ENCODE peak calls at places on chromosomes 6 and 20, in five cellular contexts. I is nephron progenitor cell, E is OCI-LY7, Y is lung, Z is right atrium auricular region. B is an unnamed sample.

GRCh38 chr6:146149770-146150169 is 120.9 kb downstream of the GRM1 start:
- DNase-seq in I (no peak), E (no peak), Y (no peak), Z (no peak), B (no peak)

GRCh38 chr20:32474967-32475819 is 109.9 kb downstream of the NOL4L start:
- DNase-seq in I (peak; percentile 83), E (no peak), Y (peak; percentile 94), Z (peak; percentile 89), B (no peak)

GRCh38 chr6:103000686-103001085 is 1607.2 kb downstream of the GRIK2 start:
- DNase-seq in I (no peak), E (no peak), Y (no peak), Z (no peak), B (no peak)

GRCh38 chr20:64070244-64070993 is 7.4 kb downstream of the TCEA2 start:
- DNase-seq in I (no peak), E (no peak), Y (no peak), Z (no peak), B (no peak)

GRCh38 chr6:84967389-84967788 is 203.0 kb upstream of the TBX18 start:
- DNase-seq in I (peak; percentile 34), E (peak; percentile 5), Y (no peak), Z (no peak), B (no peak)

GRCh38 chr6:35724059-35724458 is 12.8 kb upstream of the ARMC12 start:
- DNase-seq in I (no peak), E (no peak), Y (no peak), Z (no peak), B (no peak)

GRCh38 chr6:34576286-34576955 is 20.3 kb upstream of the SPDEF start:
- DNase-seq in I (no peak), E (no peak), Y (no peak), Z (no peak), B (no peak)

GRCh38 chr6:28553384-28553985 is 27.8 kb downstream of the GPX5 start:
- DNase-seq in I (no peak), E (no peak), Y (no peak), Z (no peak), B (no peak)

GRCh38 chr20:63520939-63521601 is 505 bp downstream of the PPDPF start:
- DNase-seq in I (peak; percentile 69), E (peak; percentile 80), Y (peak; percentile 81), Z (peak; percentile 68), B (peak; percentile 81)

GRCh38 chr6:111789593-111789992 is 83.7 kb downstream of the FYN start:
- DNase-seq in I (no peak), E (no peak), Y (no peak), Z (no peak), B (no peak)

GRCh38 chr20:20491110-20491783 is 123.3 kb downstream of the INSM1 start:
- DNase-seq in I (no peak), E (no peak), Y (no peak), Z (no peak), B (peak; percentile 31)

GRCh38 chr6:170205534-170206316 is 85.2 kb downstream of the DLL1 start:
- DNase-seq in I (no peak), E (no peak), Y (peak; percentile 18), Z (peak; percentile 40), B (no peak)

GRCh38 chr6:136066005-136066404 is 184.1 kb downstream of the MTFR2 start:
- DNase-seq in I (no peak), E (no peak), Y (no peak), Z (no peak), B (no peak)

GRCh38 chr20:41123636-41124035 is 13.7 kb upstream of the PLCG1 start:
- DNase-seq in I (no peak), E (no peak), Y (no peak), Z (no peak), B (no peak)

GRCh38 chr6:35907750-35908149 is 13.1 kb downstream of the SRPK1 start:
- DNase-seq in I (no peak), E (no peak), Y (no peak), Z (no peak), B (no peak)

GRCh38 chr6:148530394-148530923 is 187.8 kb downstream of the SASH1 start:
- DNase-seq in I (no peak), E (peak; percentile 23), Y (no peak), Z (no peak), B (no peak)

GRCh38 chr6:30893001-30893591 is 8.8 kb downstream of the DDR1 start:
- DNase-seq in I (no peak), E (no peak), Y (no peak), Z (no peak), B (no peak)
- TF ChIP-seq CTCF in I (no peak), E (peak; percentile 38), Y (no peak), Z (no peak), B (no peak)

DNA sequence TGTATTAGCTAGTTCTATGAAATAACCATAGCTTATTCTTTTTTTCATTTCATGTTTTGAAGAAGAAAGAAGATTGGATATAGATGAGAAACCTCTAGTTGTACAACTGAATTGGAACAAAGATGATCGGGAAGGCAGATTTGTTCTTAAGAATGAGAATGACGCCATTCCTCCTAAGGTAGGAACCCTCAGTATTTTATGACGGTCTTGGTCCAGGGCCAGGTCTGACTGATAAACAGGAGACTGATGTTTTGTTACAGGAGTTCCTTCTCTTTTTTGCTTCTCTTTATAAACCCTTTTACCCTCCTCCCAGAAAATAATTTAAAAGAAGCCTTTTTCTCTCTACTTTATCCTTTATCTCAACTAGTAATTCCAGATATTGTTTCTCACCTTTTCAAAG is 43.6 kb downstream of the AFDN start:
- DNase-seq in I (no peak), E (no peak), Y (no peak), Z (no peak), B (no peak)
- TF ChIP-seq CTCF in I (no peak), E (no peak), Y (no peak), Z (no peak), B (no peak)

DNA sequence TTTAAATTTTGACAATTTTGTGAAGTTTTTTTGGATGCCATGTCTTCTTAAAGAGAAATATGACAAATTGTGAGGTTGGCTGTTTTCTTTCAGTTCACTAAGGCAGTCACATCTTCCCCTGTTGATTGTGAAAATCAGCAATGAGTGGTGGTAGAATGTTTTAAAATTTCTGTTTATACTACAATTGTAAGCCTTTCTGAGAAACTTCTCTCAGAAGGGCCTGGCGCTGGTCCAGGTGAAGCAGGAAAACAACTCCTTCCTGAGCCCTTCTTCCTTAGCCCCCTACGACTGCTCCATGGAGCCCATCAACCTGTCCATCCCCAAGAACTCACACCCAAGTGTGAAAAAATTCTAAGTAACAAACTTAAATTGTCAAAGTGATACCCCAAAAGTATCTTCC is 80.6 kb downstream of the SSR1 start:
- DNase-seq in I (no peak), E (no peak), Y (no peak), Z (no peak), B (no peak)
- TF ChIP-seq CTCF in I (no peak), E (no peak), Y (no peak), Z (no peak), B (no peak)

GRCh38 chr6:159969204-159969912 is 476 bp downstream of the IGF2R start:
- DNase-seq in I (peak; percentile 71), E (peak; percentile 35), Y (no peak), Z (no peak), B (peak; percentile 42)

GRCh38 chr6:159968295-159969203 is at the start of gene IGF2R:
- DNase-seq in I (peak; percentile 90), E (peak; percentile 96), Y (peak; percentile 91), Z (peak; percentile 93), B (peak; percentile 96)

GRCh38 chr6:159966981-159967380 is 1.9 kb upstream of the IGF2R start:
- DNase-seq in I (no peak), E (no peak), Y (no peak), Z (no peak), B (no peak)

GRCh38 chr6:159969921-159970320 is 1.0 kb downstream of the IGF2R start:
- DNase-seq in I (peak; percentile 45), E (peak; percentile 21), Y (peak; percentile 69), Z (peak; percentile 84), B (peak; percentile 62)

GRCh38 chr6:159966339-159966738 is 2.5 kb upstream of the IGF2R start:
- DNase-seq in I (no peak), E (no peak), Y (no peak), Z (no peak), B (no peak)
- TF ChIP-seq CTCF in I (no peak), E (no peak), Y (no peak), Z (no peak), B (no peak)

GRCh38 chr6:130020892-130021483 is 2.6 kb downstream of the L3MBTL3 start:
- DNase-seq in I (peak; percentile 71), E (peak; percentile 86), Y (peak; percentile 87), Z (peak; percentile 93), B (peak; percentile 88)
- TF ChIP-seq CTCF in I (peak; percentile 69), E (peak; percentile 89), Y (peak; percentile 65), Z (peak; percentile 52), B (peak; percentile 59)

GRCh38 chr6:54992789-54993188 is 146.2 kb downstream of the FAM83B start:
- DNase-seq in I (no peak), E (peak; percentile 15), Y (no peak), Z (no peak), B (peak; percentile 7)
- TF ChIP-seq CTCF in I (no peak), E (peak; percentile 75), Y (no peak), Z (no peak), B (no peak)

GRCh38 chr6:56995347-56995746 is 40.4 kb downstream of the BEND6 start:
- DNase-seq in I (no peak), E (peak; percentile 6), Y (no peak), Z (no peak), B (no peak)
- TF ChIP-seq CTCF in I (no peak), E (peak; percentile 51), Y (no peak), Z (no peak), B (no peak)

GRCh38 chr20:51318058-51318960 is 224.2 kb downstream of the NFATC2 start:
- DNase-seq in I (peak; percentile 84), E (peak; percentile 13), Y (peak; percentile 46), Z (no peak), B (peak; percentile 76)
- TF ChIP-seq CTCF in I (peak; percentile 66), E (peak; percentile 78), Y (no peak), Z (no peak), B (peak; percentile 55)